ENCODE peak calls at places on chromosomes 13 and 19, in six cellular contexts. G is GM23248, K is SJSA1, P is astrocyte, U is heart right ventricle, E is PC-3. Q is an unnamed sample.

GRCh38 chr13:108877300-108877699 is 247.9 kb downstream of the MYO16 start:
- DNase-seq in G (peak), K (peak), P (peak), U (no peak), E (peak), Q (no peak)

GRCh38 chr13:43698743-43699142 is 88.0 kb downstream of the ENOX1 start:
- DNase-seq in G (peak), K (no peak), P (peak), U (no peak), E (no peak), Q (no peak)

GRCh38 chr13:90721937-90722336 is 625.5 kb upstream of the MIR17HG start:
- DNase-seq in G (no peak), K (no peak), P (no peak), U (no peak), E (no peak), Q (no peak)

GRCh38 chr13:105847532-105848295 is 687.7 kb downstream of the EFNB2 start:
- DNase-seq in G (no peak), K (no peak), P (peak), U (no peak), E (peak), Q (no peak)

GRCh38 chr13:110726726-110727125 is 13.2 kb downstream of the ING1 start:
- DNase-seq in G (no peak), K (no peak), P (no peak), U (no peak), E (no peak), Q (no peak)

GRCh38 chr13:31441804-31442487 is 242.2 kb downstream of the B3GLCT start:
- DNase-seq in G (no peak), K (no peak), P (no peak), U (peak), E (no peak), Q (no peak)

GRCh38 chr13:64778002-64778401 is 2452.1 kb downstream of the PCDH9 start:
- DNase-seq in G (no peak), K (no peak), P (no peak), U (no peak), E (no peak), Q (no peak)

GRCh38 chr13:80334582-80335260 is 6.2 kb downstream of the SPRY2 start:
- DNase-seq in G (peak), K (peak), P (peak), U (no peak), E (peak), Q (no peak)

GRCh38 chr13:33642374-33643065 is 175.4 kb upstream of the RFC3 start:
- DNase-seq in G (peak), K (peak), P (no peak), U (no peak), E (peak), Q (no peak)

GRCh38 chr19:11963566-11964355 is 1.1 kb upstream of the ZNF763 start:
- DNase-seq in G (peak), K (no peak), P (no peak), U (peak), E (peak), Q (peak)

GRCh38 chr13:38670627-38671026 is 16.2 kb upstream of the FREM2 start:
- DNase-seq in G (peak), K (no peak), P (peak), U (no peak), E (no peak), Q (no peak)

GRCh38 chr13:70330697-70331361 is 222.6 kb upstream of the KLHL1 start:
- DNase-seq in G (no peak), K (no peak), P (no peak), U (no peak), E (peak), Q (no peak)

GRCh38 chr13:90654970-90655369 is 692.5 kb upstream of the MIR17HG start:
- DNase-seq in G (no peak), K (no peak), P (no peak), U (no peak), E (no peak), Q (no peak)

GRCh38 chr13:28750187-28751045 is 31.6 kb upstream of the SLC46A3 start:
- DNase-seq in G (peak), K (peak), P (no peak), U (no peak), E (peak), Q (no peak)

GRCh38 chr13:40764587-40765403 is 6.2 kb downstream of the MRPS31 start:
- DNase-seq in G (peak), K (no peak), P (peak), U (no peak), E (no peak), Q (no peak)

GRCh38 chr13:49113526-49114286 is 106.4 kb upstream of the MLNR start:
- DNase-seq in G (peak), K (peak), P (peak), U (no peak), E (peak), Q (no peak)

GRCh38 chr19:5580116-5580515 is 12.4 kb upstream of the TINCR start:
- DNase-seq in G (no peak), K (peak), P (no peak), U (no peak), E (no peak), Q (no peak)

GRCh38 chr13:76036176-76036575 is 400.0 kb downstream of the LMO7 start:
- DNase-seq in G (no peak), K (no peak), P (no peak), U (no peak), E (no peak), Q (no peak)

GRCh38 chr13:36884235-36884634 is 35.8 kb downstream of the SMAD9 start:
- DNase-seq in G (no peak), K (peak), P (no peak), U (no peak), E (no peak), Q (no peak)

GRCh38 chr19:13053761-13054604 is 48.7 kb downstream of the LYL1 start:
- DNase-seq in G (peak), K (peak), P (peak), U (peak), E (peak), Q (peak)

GRCh38 chr13:48400090-48400694 is 12.7 kb downstream of the LPAR6 start:
- DNase-seq in G (peak), K (peak), P (no peak), U (no peak), E (peak), Q (no peak)

GRCh38 chr13:102878491-102878890 is 32.7 kb downstream of the ERCC5 start:
- DNase-seq in G (peak), K (peak), P (peak), U (no peak), E (no peak), Q (no peak)

GRCh38 chr19:53906211-53907192 is 2.6 kb upstream of the CACNG7 start:
- DNase-seq in G (peak), K (no peak), P (no peak), U (peak), E (peak), Q (peak)

GRCh38 chr13:88919970-88920628 is 1248.9 kb downstream of the SLITRK5 start:
- DNase-seq in G (no peak), K (no peak), P (no peak), U (no peak), E (no peak), Q (no peak)

GRCh38 chr19:16019691-16020448 is 56.4 kb upstream of the TPM4 start:
- DNase-seq in G (no peak), K (no peak), P (no peak), U (no peak), E (no peak), Q (no peak)

GRCh38 chr19:13069415-13070369 is 33.0 kb downstream of the LYL1 start:
- DNase-seq in G (no peak), K (no peak), P (no peak), U (no peak), E (no peak), Q (no peak)

GRCh38 chr19:49398001-49398615 is 10.1 kb downstream of the KASH5 start:
- DNase-seq in G (no peak), K (no peak), P (no peak), U (no peak), E (no peak), Q (peak)

GRCh38 chr19:1863308-1863637 is at the start of gene KLF16:
- DNase-seq in G (no peak), K (no peak), P (no peak), U (no peak), E (no peak), Q (no peak)

GRCh38 chr13:106522898-106523525 is 12.4 kb downstream of the EFNB2 start:
- DNase-seq in G (no peak), K (no peak), P (no peak), U (no peak), E (peak), Q (no peak)

GRCh38 chr13:92255533-92255932 is 857.1 kb downstream of the GPC5 start:
- DNase-seq in G (no peak), K (no peak), P (no peak), U (no peak), E (no peak), Q (no peak)

DNA sequence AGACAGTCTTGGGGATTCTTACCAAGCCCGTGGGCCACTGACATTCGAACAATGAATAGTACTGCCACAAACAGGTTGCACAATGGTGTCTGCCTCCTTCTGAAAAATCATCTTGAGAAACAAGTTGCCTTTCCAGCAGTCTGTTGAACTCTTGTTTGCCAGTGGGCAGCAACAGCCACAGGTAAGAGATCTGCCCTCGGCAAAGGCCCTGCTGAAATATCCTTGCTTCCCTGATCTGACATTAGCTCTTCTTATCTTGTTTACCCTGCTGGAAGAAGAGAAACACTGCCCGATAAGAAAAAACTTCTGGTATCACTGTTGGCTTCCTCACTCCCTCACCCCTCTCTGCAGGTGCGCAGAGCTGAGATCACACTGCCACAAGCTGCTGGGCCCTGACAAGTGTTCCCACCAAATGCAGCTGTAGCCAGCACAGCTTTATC is 2.0 kb downstream of the DOCK9 start:
- DNase-seq in G (no peak), K (no peak), P (no peak), U (no peak), E (no peak), Q (no peak)
- H3K4me3 ChIP-seq in G (no peak), K (no peak), P (peak), U (no peak), E (no peak), Q (peak)

GRCh38 chr19:4326837-4327251 is 11.8 kb downstream of the STAP2 start:
- DNase-seq in G (no peak), K (no peak), P (no peak), U (no peak), E (no peak), Q (no peak)
- H3K27ac ChIP-seq in G (no peak), K (no peak), P (no peak), U (no peak), E (no peak), Q (no peak)

GRCh38 chr19:36775768-36776167 is 3.2 kb upstream of the ZNF850 start:
- DNase-seq in G (no peak), K (no peak), P (peak), U (peak), E (no peak), Q (no peak)
- H3K4me3 ChIP-seq in G (no peak), K (no peak), P (no peak), U (no peak), E (no peak), Q (no peak)

GRCh38 chr19:51417107-51417806 is at the start of gene SIGLEC10:
- DNase-seq in G (no peak), K (no peak), P (no peak), U (peak), E (peak), Q (peak)

GRCh38 chr19:51418707-51419106 is 1.3 kb upstream of the SIGLEC10 start:
- DNase-seq in G (no peak), K (no peak), P (no peak), U (no peak), E (no peak), Q (no peak)

GRCh38 chr19:51415187-51415586 is 2.3 kb downstream of the SIGLEC10 start:
- DNase-seq in G (no peak), K (no peak), P (no peak), U (no peak), E (no peak), Q (no peak)

GRCh38 chr19:51421229-51422052 is 4.0 kb upstream of the SIGLEC10 start:
- DNase-seq in G (no peak), K (no peak), P (no peak), U (no peak), E (no peak), Q (no peak)

DNA sequence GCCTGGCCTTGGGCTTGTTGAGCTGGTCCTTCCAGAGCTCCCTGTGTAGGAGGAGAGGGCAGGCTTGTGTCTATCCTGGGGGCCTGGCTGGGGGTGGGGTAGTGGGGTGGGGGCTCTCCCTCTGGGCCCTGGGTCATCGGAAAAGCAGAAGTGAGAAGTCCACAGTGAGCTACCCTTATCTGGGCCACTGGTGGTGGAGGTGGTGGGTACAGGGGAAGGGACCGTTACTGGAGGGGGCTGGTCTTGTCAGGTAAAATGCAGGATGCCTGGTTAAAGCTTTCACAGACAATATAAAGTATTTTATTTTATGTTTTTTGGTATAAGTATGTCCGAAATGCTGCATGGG is 338 bp upstream of the SIGLEC10 start:
- DNase-seq in G (no peak), K (no peak), P (no peak), U (no peak), E (no peak), Q (no peak)
- H3K27ac ChIP-seq in G (no peak), K (no peak), P (no peak), U (peak), E (no peak), Q (peak)

GRCh38 chr19:46620716-46621115 is 4.2 kb downstream of the PTGIR start:
- DNase-seq in G (no peak), K (no peak), P (peak), U (no peak), E (no peak), Q (peak)

GRCh38 chr19:46623915-46624502 is 880 bp downstream of the PTGIR start:
- DNase-seq in G (no peak), K (no peak), P (no peak), U (no peak), E (no peak), Q (peak)

GRCh38 chr19:46620267-46620666 is 4.6 kb downstream of the PTGIR start:
- DNase-seq in G (no peak), K (no peak), P (no peak), U (no peak), E (no peak), Q (no peak)

GRCh38 chr19:46622118-46622446 is 2.8 kb downstream of the PTGIR start:
- DNase-seq in G (no peak), K (no peak), P (no peak), U (no peak), E (no peak), Q (peak)

DNA sequence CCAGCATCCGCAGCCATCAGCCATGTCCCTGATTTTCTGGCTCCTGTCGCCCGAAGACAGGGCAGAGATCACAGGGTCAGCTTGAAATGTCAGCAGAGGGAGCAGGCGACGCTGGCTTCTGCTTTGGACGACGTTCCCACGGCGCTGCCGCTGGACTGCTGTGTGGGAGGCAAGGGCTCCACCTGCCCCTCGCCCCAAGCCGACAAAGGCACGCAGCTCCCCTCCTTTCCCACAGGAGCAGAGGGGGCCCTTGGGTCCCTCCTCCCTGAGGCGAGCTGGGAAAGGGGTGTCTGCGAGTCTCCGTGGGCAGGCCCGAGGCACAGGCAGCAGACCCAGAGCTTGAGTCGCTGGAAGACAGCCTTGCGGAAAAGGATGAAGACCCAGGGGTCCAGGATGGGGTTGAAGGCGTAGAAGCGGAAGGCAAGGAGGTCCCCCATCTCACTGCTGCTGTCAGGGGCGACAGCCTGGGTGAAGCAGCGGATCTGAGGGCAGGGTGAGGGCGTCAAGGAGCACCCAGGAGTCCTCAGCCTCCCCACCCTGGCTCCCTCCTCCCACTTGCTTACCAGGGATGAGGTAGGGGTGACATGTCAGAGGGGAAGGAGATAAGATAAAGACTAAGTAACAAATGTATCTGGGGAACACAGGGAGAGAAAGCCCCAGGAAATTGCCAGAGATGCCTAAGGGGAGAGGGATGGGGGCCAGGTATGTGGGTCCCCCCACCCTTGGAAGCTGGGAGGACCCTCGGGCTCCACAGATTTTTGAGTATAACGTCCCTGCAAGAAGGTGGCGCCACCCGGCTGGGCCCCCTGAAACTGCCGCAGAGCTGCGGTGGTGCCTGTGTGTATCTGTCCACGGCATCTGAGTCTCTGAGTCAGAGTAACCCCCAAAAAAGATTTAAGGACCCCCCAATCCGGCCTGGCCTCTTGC is 3.4 kb downstream of the PTGIR start:
- DNase-seq in G (no peak), K (no peak), P (no peak), U (no peak), E (no peak), Q (peak)
- H3K4me3 ChIP-seq in G (no peak), K (no peak), P (no peak), U (no peak), E (no peak), Q (no peak)

DNA sequence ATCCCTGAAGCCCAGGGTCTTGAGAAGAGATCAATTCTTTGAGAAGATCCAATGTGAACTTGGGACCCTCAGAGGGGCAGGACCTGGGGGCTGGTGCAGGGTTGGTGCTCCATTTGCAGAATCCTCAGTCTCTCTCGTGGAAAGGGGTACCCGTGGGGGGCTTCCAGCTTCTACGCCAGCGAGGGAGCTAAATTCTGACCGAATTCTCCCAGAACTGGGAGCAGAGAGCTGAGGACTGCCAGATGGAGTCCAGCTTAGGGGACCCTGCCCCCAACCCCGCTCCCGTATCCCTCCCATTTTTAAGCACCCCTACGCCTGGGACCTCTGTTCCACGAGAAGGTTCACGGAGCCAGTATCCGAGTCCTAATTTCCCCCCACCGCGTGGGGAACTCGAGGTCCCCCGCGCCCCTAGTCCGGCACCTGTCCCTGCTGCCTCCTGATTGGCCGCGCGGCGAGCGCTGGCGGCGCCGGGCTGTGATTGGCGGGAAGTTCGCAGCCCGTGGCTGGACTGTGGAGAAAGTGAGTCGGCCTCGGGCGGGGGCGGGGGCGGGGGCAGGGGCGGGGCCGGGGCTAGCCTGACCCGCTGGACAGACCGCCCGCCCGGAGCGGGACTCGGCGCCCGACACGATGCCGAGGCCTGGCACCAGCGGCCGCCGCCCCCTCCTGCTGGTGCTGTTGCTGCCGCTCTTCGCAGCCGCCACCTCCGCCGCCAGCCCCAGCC is 4.4 kb upstream of the LTBP4 start:
- DNase-seq in G (peak), K (no peak), P (no peak), U (peak), E (peak), Q (peak)
- H3K27ac ChIP-seq in G (no peak), K (no peak), P (peak), U (no peak), E (no peak), Q (no peak)

Q was measured in left lung.